ENCODE peak calls at places on chromosomes 7 and 10, in ten cellular contexts. H, O, K, L, V, D, B, F, C and Z are unnamed samples.
A peak's percentile ranks its signal among the peaks of the same experiment; 100 is the strongest.

GRCh38 chr10:688621-689426 is 644 bp downstream of the DIP2C start:
- DNase-seq in H (no peak), O (peak; percentile 45), K (no peak), L (peak; percentile 36), V (no peak), D (no peak), B (peak; percentile 65), F (peak; percentile 80), C (peak; percentile 54), Z (peak; percentile 33)

GRCh38 chr7:1709900-1710299 is 39.8 kb downstream of the ELFN1 start:
- DNase-seq in H (no peak), O (peak; percentile 45), K (no peak), L (no peak), V (no peak), D (no peak), B (no peak), F (no peak), C (no peak), Z (no peak)

GRCh38 chr10:131852161-131852822 is 48.5 kb upstream of the PPP2R2D start:
- DNase-seq in H (no peak), O (no peak), K (peak; percentile 11), L (no peak), V (no peak), D (peak; percentile 61), B (no peak), F (peak; percentile 64), C (no peak), Z (no peak)

GRCh38 chr10:52128056-52128683 is 185.9 kb upstream of the DKK1 start:
- DNase-seq in H (no peak), O (no peak), K (no peak), L (no peak), V (no peak), D (no peak), B (no peak), F (no peak), C (peak; percentile 64), Z (no peak)

GRCh38 chr10:129977794-129978193 is 13.7 kb upstream of the EBF3 start:
- DNase-seq in H (no peak), O (no peak), K (no peak), L (no peak), V (no peak), D (peak; percentile 50), B (no peak), F (no peak), C (no peak), Z (no peak)

GRCh38 chr7:156616269-156617202 is 24.0 kb upstream of the RNF32 start:
- DNase-seq in H (no peak), O (no peak), K (no peak), L (peak; percentile 58), V (no peak), D (no peak), B (no peak), F (no peak), C (no peak), Z (no peak)

GRCh38 chr7:50504646-50505546 is 54.7 kb upstream of the FIGNL1 start:
- DNase-seq in H (no peak), O (no peak), K (no peak), L (no peak), V (no peak), D (no peak), B (no peak), F (no peak), C (no peak), Z (no peak)

GRCh38 chr7:31962246-31962645 is 108.0 kb downstream of the PDE1C start:
- DNase-seq in H (no peak), O (no peak), K (no peak), L (no peak), V (no peak), D (no peak), B (no peak), F (no peak), C (no peak), Z (no peak)

GRCh38 chr7:117385340-117386124 is 41.8 kb downstream of the ASZ1 start:
- DNase-seq in H (no peak), O (peak; percentile 27), K (no peak), L (no peak), V (no peak), D (no peak), B (no peak), F (no peak), C (no peak), Z (no peak)

GRCh38 chr10:1966698-1967097 is 229.4 kb upstream of the ADARB2 start:
- DNase-seq in H (no peak), O (no peak), K (no peak), L (no peak), V (no peak), D (no peak), B (no peak), F (no peak), C (no peak), Z (no peak)

GRCh38 chr10:77034795-77035194 is 602.8 kb downstream of the KCNMA1 start:
- DNase-seq in H (no peak), O (no peak), K (no peak), L (no peak), V (no peak), D (no peak), B (no peak), F (no peak), C (no peak), Z (no peak)
- TF ChIP-seq POLR2A in H (no peak), O (no peak), K (no peak), L (no peak), V (no peak), D (no peak), B (no peak), F (no peak), C (no peak), Z (no peak)

GRCh38 chr10:110504111-110504735 is 6.5 kb downstream of the DUSP5 start:
- DNase-seq in H (no peak), O (peak; percentile 38), K (peak; percentile 75), L (peak; percentile 55), V (peak; percentile 55), D (no peak), B (peak; percentile 75), F (peak; percentile 64), C (peak; percentile 43), Z (no peak)

GRCh38 chr10:110507303-110507702 is 9.6 kb downstream of the DUSP5 start:
- DNase-seq in H (no peak), O (no peak), K (no peak), L (no peak), V (no peak), D (no peak), B (no peak), F (peak; percentile 6), C (no peak), Z (no peak)

GRCh38 chr10:110503528-110504110 is 5.9 kb downstream of the DUSP5 start:
- DNase-seq in H (no peak), O (no peak), K (peak; percentile 63), L (no peak), V (no peak), D (no peak), B (no peak), F (no peak), C (no peak), Z (no peak)

GRCh38 chr10:110506448-110506847 is 8.7 kb downstream of the DUSP5 start:
- DNase-seq in H (no peak), O (no peak), K (no peak), L (no peak), V (no peak), D (no peak), B (no peak), F (peak; percentile 9), C (no peak), Z (no peak)

DNA sequence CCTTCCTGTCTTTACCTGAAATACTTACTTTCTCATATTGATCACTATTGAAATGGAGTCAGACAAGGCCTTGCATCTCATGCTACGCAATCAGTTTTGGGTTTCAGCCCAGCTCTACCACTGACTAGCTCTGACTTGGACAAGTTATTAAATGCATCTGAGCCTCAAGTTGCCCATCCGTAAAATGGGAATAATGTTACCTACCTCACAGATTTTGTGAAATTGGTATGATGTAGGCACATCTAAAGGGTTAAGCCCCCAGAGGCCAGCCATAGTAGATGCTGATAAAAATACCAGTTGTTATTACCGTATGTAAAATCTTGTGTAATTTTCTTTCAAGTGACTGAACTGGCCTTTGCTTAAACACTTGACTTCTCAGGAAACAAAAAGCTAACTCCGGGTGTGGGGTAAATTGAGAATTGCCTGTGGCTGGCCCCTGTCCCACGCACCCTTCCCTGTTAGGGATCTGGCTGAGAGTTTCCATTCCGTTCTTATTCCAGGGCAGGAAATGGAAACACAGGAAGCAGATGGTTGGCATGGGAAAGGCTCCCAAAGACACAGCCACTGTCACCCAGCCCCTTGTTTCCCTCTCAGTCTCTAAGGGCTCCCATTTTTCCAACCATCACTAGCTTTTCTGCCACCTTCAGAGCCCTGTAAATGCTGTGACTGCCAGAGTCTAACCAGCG is 7.6 kb downstream of the DUSP5 start:
- DNase-seq in H (no peak), O (no peak), K (no peak), L (no peak), V (no peak), D (no peak), B (no peak), F (peak; percentile 38), C (no peak), Z (no peak)
- TF ChIP-seq POLR2A in H (no peak), O (no peak), K (no peak), L (no peak), V (no peak), D (no peak), B (no peak), F (no peak), C (no peak), Z (no peak)

GRCh38 chr10:70404036-70404905 is at the start of gene EIF4EBP2:
- DNase-seq in H (peak; percentile 66), O (peak; percentile 96), K (peak; percentile 99), L (peak; percentile 100), V (peak; percentile 98), D (peak; percentile 100), B (peak; percentile 99), F (peak; percentile 99), C (peak; percentile 99), Z (peak; percentile 97)
- TF ChIP-seq POLR2A in H (peak; percentile 26), O (peak; percentile 89), K (peak; percentile 97), L (peak; percentile 99), V (peak; percentile 98), D (peak; percentile 91), B (peak; percentile 96), F (peak; percentile 95), C (peak; percentile 77), Z (peak; percentile 94)

DNA sequence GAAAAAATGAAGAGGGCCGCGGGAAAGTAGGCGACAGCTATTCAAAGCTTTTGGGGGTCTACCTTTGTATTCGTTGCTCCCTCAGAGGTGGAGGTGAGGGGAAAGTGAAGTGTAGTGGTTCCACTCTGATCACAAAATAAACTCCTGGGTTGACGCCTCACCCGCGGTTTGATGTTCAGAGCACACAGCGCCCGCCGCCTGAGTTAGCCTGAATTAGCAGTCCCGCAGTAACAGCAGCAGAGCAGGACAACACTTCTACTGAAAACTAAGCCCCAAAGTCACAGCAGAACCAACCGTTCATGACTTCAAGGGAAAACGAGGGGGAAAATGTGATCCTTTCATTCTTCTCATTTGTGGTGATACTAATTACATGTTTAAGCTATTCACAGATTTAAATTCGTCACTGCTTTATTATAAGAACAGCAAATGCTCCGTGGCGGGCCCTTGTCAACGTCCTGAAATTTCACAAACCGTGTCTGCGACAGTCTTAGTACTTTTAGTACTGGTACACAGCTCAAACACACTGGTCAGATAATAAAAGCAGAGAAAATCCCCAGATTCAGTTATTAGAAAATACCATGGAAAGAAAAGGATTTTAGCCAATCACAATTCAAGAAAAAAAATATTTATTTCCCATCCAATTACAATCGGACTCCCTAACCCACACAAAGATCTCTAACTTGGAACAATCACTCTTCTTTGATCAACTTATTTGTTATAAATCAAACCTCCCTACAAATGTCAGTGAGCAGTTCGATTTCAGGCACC is 575 bp upstream of the JMJD1C start:
- DNase-seq in H (no peak), O (peak; percentile 70), K (peak; percentile 79), L (peak; percentile 64), V (peak; percentile 57), D (peak; percentile 85), B (peak; percentile 75), F (no peak), C (peak; percentile 82), Z (no peak)
- TF ChIP-seq POLR2A in H (no peak), O (no peak), K (no peak), L (no peak), V (peak; percentile 9), D (no peak), B (no peak), F (no peak), C (no peak), Z (no peak)